ENCODE peak calls at places on chromosome 18, in four cellular contexts. One of them, this sample, is unnamed. For H3K4me1, the result is how much of the 10 kb centered on the place peaks cover.

GRCh38 chr18:59954746-59955145 is 55.0 kb downstream of the PMAIP1 start:
- DNase-seq in right lobe of liver: no peak
- DNase-seq in CD8-positive, alpha-beta memory T cell: no peak
- DNase-seq in hepatocyte: no peak
- DNase-seq in this sample: no peak

GRCh38 chr18:36772339-36772738 is 56.5 kb downstream of the TPGS2 start:
- DNase-seq in right lobe of liver: no peak
- DNase-seq in CD8-positive, alpha-beta memory T cell: no peak
- DNase-seq in hepatocyte: no peak
- DNase-seq in this sample: no peak

GRCh38 chr18:5841518-5841917 is 53.8 kb downstream of the TMEM200C start:
- DNase-seq in right lobe of liver: no peak
- DNase-seq in CD8-positive, alpha-beta memory T cell: no peak
- DNase-seq in hepatocyte: no peak
- DNase-seq in this sample: no peak

GRCh38 chr18:63339920-63340484 is 20.4 kb upstream of the BCL2 start:
- DNase-seq in right lobe of liver: no peak
- DNase-seq in CD8-positive, alpha-beta memory T cell: peak
- DNase-seq in hepatocyte: peak
- DNase-seq in this sample: no peak

GRCh38 chr18:50559750-50560680 is at the start of gene MAPK4:
- DNase-seq in right lobe of liver: peak
- DNase-seq in CD8-positive, alpha-beta memory T cell: no peak
- DNase-seq in hepatocyte: peak
- DNase-seq in this sample: peak

GRCh38 chr18:9661564-9661963 is 46.5 kb upstream of the RAB31 start:
- DNase-seq in right lobe of liver: no peak
- DNase-seq in CD8-positive, alpha-beta memory T cell: no peak
- DNase-seq in hepatocyte: no peak
- DNase-seq in this sample: no peak

GRCh38 chr18:43681661-43682060 is 404.4 kb upstream of the SYT4 start:
- DNase-seq in right lobe of liver: no peak
- DNase-seq in CD8-positive, alpha-beta memory T cell: no peak
- DNase-seq in hepatocyte: no peak
- DNase-seq in this sample: no peak

GRCh38 chr18:57737661-57738060 is 65.5 kb downstream of the ATP8B1 start:
- DNase-seq in right lobe of liver: peak
- DNase-seq in CD8-positive, alpha-beta memory T cell: no peak
- DNase-seq in hepatocyte: peak
- DNase-seq in this sample: peak

GRCh38 chr18:8001711-8002110 is 434.6 kb downstream of the PTPRM start:
- DNase-seq in right lobe of liver: no peak
- DNase-seq in CD8-positive, alpha-beta memory T cell: no peak
- DNase-seq in hepatocyte: no peak
- DNase-seq in this sample: no peak

GRCh38 chr18:12278765-12279682 is 24.9 kb downstream of the CIDEA start:
- DNase-seq in right lobe of liver: peak
- DNase-seq in CD8-positive, alpha-beta memory T cell: no peak
- DNase-seq in hepatocyte: peak
- DNase-seq in this sample: peak

GRCh38 chr18:26543368-26543767 is 5.0 kb downstream of the KCTD1 start:
- DNase-seq in right lobe of liver: no peak
- DNase-seq in CD8-positive, alpha-beta memory T cell: no peak
- DNase-seq in hepatocyte: peak
- DNase-seq in this sample: no peak

GRCh38 chr18:67574749-67575148 is 58.2 kb upstream of the DSEL start:
- DNase-seq in right lobe of liver: no peak
- DNase-seq in CD8-positive, alpha-beta memory T cell: no peak
- DNase-seq in hepatocyte: no peak
- DNase-seq in this sample: no peak

GRCh38 chr18:78246041-78246440 is 733.6 kb upstream of the SALL3 start:
- DNase-seq in right lobe of liver: no peak
- DNase-seq in CD8-positive, alpha-beta memory T cell: no peak
- DNase-seq in hepatocyte: no peak
- DNase-seq in this sample: no peak

GRCh38 chr18:9091066-9091476 is 11.4 kb upstream of the NDUFV2 start:
- DNase-seq in right lobe of liver: no peak
- DNase-seq in CD8-positive, alpha-beta memory T cell: peak
- DNase-seq in hepatocyte: no peak
- DNase-seq in this sample: no peak

DNA sequence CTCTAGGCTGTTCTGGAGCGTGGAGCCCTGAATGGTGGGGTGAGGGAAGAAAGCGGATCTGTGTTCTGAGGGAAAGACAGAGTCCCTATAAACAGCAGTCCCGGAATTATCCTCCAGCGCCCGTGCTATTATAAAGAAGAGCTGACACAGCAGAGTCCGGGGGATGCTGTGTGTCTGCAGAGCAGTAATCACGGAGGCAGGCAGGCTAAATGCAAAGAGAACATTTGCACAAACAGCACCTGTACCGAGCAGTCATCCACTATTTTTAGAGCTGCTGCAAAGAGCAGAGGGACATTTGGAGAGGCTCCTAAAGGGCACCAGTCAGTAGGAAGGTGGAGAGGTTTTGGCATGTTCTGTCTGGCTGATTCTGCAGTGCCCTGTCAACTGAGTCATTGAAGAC is 293.8 kb upstream of the SLC14A2 start:
- DNase-seq in right lobe of liver: no peak
- DNase-seq in CD8-positive, alpha-beta memory T cell: no peak
- DNase-seq in hepatocyte: no peak
- DNase-seq in this sample: no peak
- H3K4me1 ChIP-seq in right lobe of liver: under half
- H3K4me1 ChIP-seq in CD8-positive, alpha-beta memory T cell: under half
- H3K4me1 ChIP-seq in hepatocyte: under half
- H3K4me1 ChIP-seq in this sample: under half

GRCh38 chr18:73939391-73939790 is 208.2 kb downstream of the FBXO15 start:
- DNase-seq in right lobe of liver: no peak
- DNase-seq in CD8-positive, alpha-beta memory T cell: no peak
- DNase-seq in hepatocyte: no peak
- DNase-seq in this sample: no peak

GRCh38 chr18:73942956-73943355 is 204.7 kb downstream of the FBXO15 start:
- DNase-seq in right lobe of liver: no peak
- DNase-seq in CD8-positive, alpha-beta memory T cell: no peak
- DNase-seq in hepatocyte: no peak
- DNase-seq in this sample: no peak

GRCh38 chr18:73942081-73942625 is 205.5 kb downstream of the FBXO15 start:
- DNase-seq in right lobe of liver: no peak
- DNase-seq in CD8-positive, alpha-beta memory T cell: no peak
- DNase-seq in hepatocyte: no peak
- DNase-seq in this sample: no peak

GRCh38 chr18:73943763-73944162 is 203.9 kb downstream of the FBXO15 start:
- DNase-seq in right lobe of liver: no peak
- DNase-seq in CD8-positive, alpha-beta memory T cell: no peak
- DNase-seq in hepatocyte: no peak
- DNase-seq in this sample: no peak

DNA sequence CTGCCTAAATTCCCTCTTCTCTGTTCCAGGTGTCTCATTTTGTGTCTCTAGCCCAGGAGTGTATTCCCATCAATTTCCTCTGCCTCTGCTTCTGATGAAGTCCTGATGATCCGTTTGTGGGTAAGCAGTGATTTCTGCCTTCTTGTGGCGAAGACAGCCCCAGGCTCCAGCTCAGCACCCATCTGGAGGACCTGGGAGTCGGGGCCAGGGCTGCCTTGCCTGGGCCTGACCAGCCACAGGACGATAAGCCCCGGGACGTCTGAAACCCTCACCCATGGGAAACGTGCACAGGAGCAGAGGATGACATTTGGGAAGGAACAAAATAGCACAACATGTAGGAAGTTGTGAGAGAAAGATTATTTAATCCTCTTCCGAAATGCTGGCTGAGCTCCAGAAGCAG is 206.9 kb downstream of the FBXO15 start:
- DNase-seq in right lobe of liver: no peak
- DNase-seq in CD8-positive, alpha-beta memory T cell: no peak
- DNase-seq in hepatocyte: no peak
- DNase-seq in this sample: no peak
- H3K27ac ChIP-seq in right lobe of liver: no peak
- H3K27ac ChIP-seq in CD8-positive, alpha-beta memory T cell: no peak
- H3K27ac ChIP-seq in hepatocyte: no peak
- H3K27ac ChIP-seq in this sample: no peak

GRCh38 chr18:22188551-22189267 is 19.3 kb downstream of the GATA6 start:
- DNase-seq in right lobe of liver: no peak
- DNase-seq in CD8-positive, alpha-beta memory T cell: no peak
- DNase-seq in hepatocyte: no peak
- DNase-seq in this sample: no peak

GRCh38 chr18:22193466-22193865 is 24.1 kb downstream of the GATA6 start:
- DNase-seq in right lobe of liver: no peak
- DNase-seq in CD8-positive, alpha-beta memory T cell: no peak
- DNase-seq in hepatocyte: peak
- DNase-seq in this sample: no peak

GRCh38 chr18:22189431-22189830 is 20.0 kb downstream of the GATA6 start:
- DNase-seq in right lobe of liver: no peak
- DNase-seq in CD8-positive, alpha-beta memory T cell: no peak
- DNase-seq in hepatocyte: no peak
- DNase-seq in this sample: no peak

GRCh38 chr18:22191986-22192385 is 22.6 kb downstream of the GATA6 start:
- DNase-seq in right lobe of liver: no peak
- DNase-seq in CD8-positive, alpha-beta memory T cell: no peak
- DNase-seq in hepatocyte: no peak
- DNase-seq in this sample: no peak

DNA sequence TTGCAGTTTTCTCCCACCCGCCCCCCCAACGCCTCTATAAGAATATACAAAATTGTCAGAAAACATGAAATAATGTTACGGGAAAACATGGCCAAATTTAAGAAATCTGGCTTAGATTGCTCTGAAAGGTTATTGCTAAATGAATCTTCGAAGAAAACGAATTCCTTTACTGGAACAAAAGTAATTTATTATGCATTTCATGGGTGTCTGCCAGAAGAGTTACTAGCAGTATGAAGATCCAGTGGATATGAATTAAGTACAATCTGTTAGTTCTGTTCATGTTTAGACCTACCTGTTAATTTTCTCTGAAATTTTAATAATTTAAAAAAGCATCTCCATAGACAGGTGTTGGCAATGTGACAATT is 21.9 kb downstream of the GATA6 start:
- DNase-seq in right lobe of liver: no peak
- DNase-seq in CD8-positive, alpha-beta memory T cell: no peak
- DNase-seq in hepatocyte: no peak
- DNase-seq in this sample: no peak
- H3K4me1 ChIP-seq in right lobe of liver: under half
- H3K4me1 ChIP-seq in CD8-positive, alpha-beta memory T cell: under half
- H3K4me1 ChIP-seq in hepatocyte: half or more
- H3K4me1 ChIP-seq in this sample: half or more

GRCh38 chr18:46364048-46364447 is 259.9 kb downstream of the HAUS1 start:
- DNase-seq in right lobe of liver: no peak
- DNase-seq in CD8-positive, alpha-beta memory T cell: no peak
- DNase-seq in hepatocyte: no peak
- DNase-seq in this sample: no peak

GRCh38 chr18:46369323-46369722 is 265.1 kb downstream of the HAUS1 start:
- DNase-seq in right lobe of liver: no peak
- DNase-seq in CD8-positive, alpha-beta memory T cell: no peak
- DNase-seq in hepatocyte: no peak
- DNase-seq in this sample: no peak

GRCh38 chr18:46362533-46362932 is 258.3 kb downstream of the HAUS1 start:
- DNase-seq in right lobe of liver: no peak
- DNase-seq in CD8-positive, alpha-beta memory T cell: no peak
- DNase-seq in hepatocyte: no peak
- DNase-seq in this sample: no peak

GRCh38 chr18:46366977-46367376 is 262.8 kb downstream of the HAUS1 start:
- DNase-seq in right lobe of liver: no peak
- DNase-seq in CD8-positive, alpha-beta memory T cell: no peak
- DNase-seq in hepatocyte: no peak
- DNase-seq in this sample: no peak

GRCh38 chr18:46366211-46366610 is 262.0 kb downstream of the HAUS1 start:
- DNase-seq in right lobe of liver: no peak
- DNase-seq in CD8-positive, alpha-beta memory T cell: no peak
- DNase-seq in hepatocyte: no peak
- DNase-seq in this sample: no peak
- H3K27ac ChIP-seq in right lobe of liver: no peak
- H3K27ac ChIP-seq in CD8-positive, alpha-beta memory T cell: no peak
- H3K27ac ChIP-seq in hepatocyte: no peak
- H3K27ac ChIP-seq in this sample: no peak

GRCh38 chr18:34647251-34647650 is 62.8 kb upstream of the DTNA start:
- DNase-seq in right lobe of liver: no peak
- DNase-seq in CD8-positive, alpha-beta memory T cell: no peak
- DNase-seq in hepatocyte: no peak
- DNase-seq in this sample: no peak
- H3K4me1 ChIP-seq in right lobe of liver: under half
- H3K4me1 ChIP-seq in CD8-positive, alpha-beta memory T cell: under half
- H3K4me1 ChIP-seq in hepatocyte: under half
- H3K4me1 ChIP-seq in this sample: under half

GRCh38 chr18:34492652-34493051 is 217.4 kb upstream of the DTNA start:
- DNase-seq in right lobe of liver: no peak
- DNase-seq in CD8-positive, alpha-beta memory T cell: no peak
- DNase-seq in hepatocyte: peak
- DNase-seq in this sample: no peak
- H3K27ac ChIP-seq in right lobe of liver: no peak
- H3K27ac ChIP-seq in CD8-positive, alpha-beta memory T cell: no peak
- H3K27ac ChIP-seq in hepatocyte: peak
- H3K27ac ChIP-seq in this sample: no peak

GRCh38 chr18:76457475-76457874 is 37.6 kb downstream of the ZNF516 start:
- DNase-seq in right lobe of liver: no peak
- DNase-seq in CD8-positive, alpha-beta memory T cell: no peak
- DNase-seq in hepatocyte: no peak
- DNase-seq in this sample: no peak
- H3K4me1 ChIP-seq in right lobe of liver: under half
- H3K4me1 ChIP-seq in CD8-positive, alpha-beta memory T cell: under half
- H3K4me1 ChIP-seq in hepatocyte: half or more
- H3K4me1 ChIP-seq in this sample: under half

This sample was measured in upper lobe of right lung.